ENCODE peak calls at places on chromosomes 13 and 19, in four cellular contexts. One of them, this sample, is unnamed.

GRCh38 chr19:1725100-1726064 is 27.9 kb upstream of the ONECUT3 start:
- DNase-seq in dorsolateral prefrontal cortex: peak
- DNase-seq in neural crest cell: peak
- DNase-seq in activated CD4-positive, alpha-beta T cell treated with anti-CD3 and anti-CD28 coated beads for 24 hours: peak
- DNase-seq in this sample: peak

GRCh38 chr13:30179547-30180256 is 127.6 kb downstream of the KATNAL1 start:
- DNase-seq in dorsolateral prefrontal cortex: no peak
- DNase-seq in activated CD4-positive, alpha-beta T cell treated with anti-CD3 and anti-CD28 coated beads for 24 hours: no peak
- DNase-seq in neural crest cell: no peak
- DNase-seq in this sample: no peak

GRCh38 chr19:48862827-48863226 is 5.6 kb downstream of the PLEKHA4 start:
- DNase-seq in activated CD4-positive, alpha-beta T cell treated with anti-CD3 and anti-CD28 coated beads for 24 hours: no peak
- DNase-seq in neural crest cell: no peak
- DNase-seq in dorsolateral prefrontal cortex: no peak
- DNase-seq in this sample: no peak

GRCh38 chr19:16423891-16424290 is 47.9 kb downstream of the EPS15L1 start:
- DNase-seq in activated CD4-positive, alpha-beta T cell treated with anti-CD3 and anti-CD28 coated beads for 24 hours: no peak
- DNase-seq in neural crest cell: no peak
- DNase-seq in dorsolateral prefrontal cortex: no peak
- DNase-seq in this sample: no peak

GRCh38 chr19:623974-624373 is 9.4 kb downstream of the POLRMT start:
- DNase-seq in neural crest cell: no peak
- DNase-seq in activated CD4-positive, alpha-beta T cell treated with anti-CD3 and anti-CD28 coated beads for 24 hours: no peak
- DNase-seq in dorsolateral prefrontal cortex: no peak
- DNase-seq in this sample: no peak

GRCh38 chr19:35107541-35107939 is 8.1 kb upstream of the FXYD3 start:
- DNase-seq in neural crest cell: peak
- DNase-seq in dorsolateral prefrontal cortex: peak
- DNase-seq in activated CD4-positive, alpha-beta T cell treated with anti-CD3 and anti-CD28 coated beads for 24 hours: no peak
- DNase-seq in this sample: peak

GRCh38 chr13:66689037-66689619 is 541.0 kb downstream of the PCDH9 start:
- DNase-seq in neural crest cell: no peak
- DNase-seq in activated CD4-positive, alpha-beta T cell treated with anti-CD3 and anti-CD28 coated beads for 24 hours: no peak
- DNase-seq in dorsolateral prefrontal cortex: no peak
- DNase-seq in this sample: no peak

GRCh38 chr13:25930655-25931054 is 121.2 kb downstream of the SHISA2 start:
- DNase-seq in dorsolateral prefrontal cortex: no peak
- DNase-seq in neural crest cell: no peak
- DNase-seq in activated CD4-positive, alpha-beta T cell treated with anti-CD3 and anti-CD28 coated beads for 24 hours: no peak
- DNase-seq in this sample: no peak

GRCh38 chr13:103466761-103467160 is 400.5 kb upstream of the SLC10A2 start:
- DNase-seq in activated CD4-positive, alpha-beta T cell treated with anti-CD3 and anti-CD28 coated beads for 24 hours: no peak
- DNase-seq in neural crest cell: no peak
- DNase-seq in dorsolateral prefrontal cortex: no peak
- DNase-seq in this sample: peak

GRCh38 chr13:57191667-57192066 is 24.7 kb downstream of the PRR20E start:
- DNase-seq in neural crest cell: no peak
- DNase-seq in activated CD4-positive, alpha-beta T cell treated with anti-CD3 and anti-CD28 coated beads for 24 hours: no peak
- DNase-seq in dorsolateral prefrontal cortex: no peak
- DNase-seq in this sample: no peak

GRCh38 chr13:27919299-27919933 is 384 bp upstream of the PDX1 start:
- DNase-seq in dorsolateral prefrontal cortex: no peak
- DNase-seq in neural crest cell: no peak
- DNase-seq in activated CD4-positive, alpha-beta T cell treated with anti-CD3 and anti-CD28 coated beads for 24 hours: no peak
- DNase-seq in this sample: peak

GRCh38 chr19:11013771-11014170 is 52.9 kb downstream of the SMARCA4 start:
- DNase-seq in activated CD4-positive, alpha-beta T cell treated with anti-CD3 and anti-CD28 coated beads for 24 hours: no peak
- DNase-seq in neural crest cell: no peak
- DNase-seq in dorsolateral prefrontal cortex: no peak
- DNase-seq in this sample: no peak

GRCh38 chr13:99916366-99917103 is 55.0 kb downstream of the ZIC5 start:
- DNase-seq in dorsolateral prefrontal cortex: no peak
- DNase-seq in neural crest cell: no peak
- DNase-seq in activated CD4-positive, alpha-beta T cell treated with anti-CD3 and anti-CD28 coated beads for 24 hours: no peak
- DNase-seq in this sample: peak

GRCh38 chr19:18117692-18118378 is 20.3 kb downstream of the MAST3 start:
- DNase-seq in neural crest cell: peak
- DNase-seq in activated CD4-positive, alpha-beta T cell treated with anti-CD3 and anti-CD28 coated beads for 24 hours: peak
- DNase-seq in dorsolateral prefrontal cortex: peak
- DNase-seq in this sample: peak

GRCh38 chr13:71015021-71015420 is 852.0 kb downstream of the DACH1 start:
- DNase-seq in activated CD4-positive, alpha-beta T cell treated with anti-CD3 and anti-CD28 coated beads for 24 hours: no peak
- DNase-seq in neural crest cell: no peak
- DNase-seq in dorsolateral prefrontal cortex: no peak
- DNase-seq in this sample: no peak

GRCh38 chr19:50870417-50871089 is 2.7 kb upstream of the KLK2 start:
- DNase-seq in neural crest cell: no peak
- DNase-seq in dorsolateral prefrontal cortex: no peak
- DNase-seq in activated CD4-positive, alpha-beta T cell treated with anti-CD3 and anti-CD28 coated beads for 24 hours: peak
- DNase-seq in this sample: peak

GRCh38 chr19:13817018-13817614 is 21.9 kb downstream of the ZSWIM4 start:
- DNase-seq in activated CD4-positive, alpha-beta T cell treated with anti-CD3 and anti-CD28 coated beads for 24 hours: no peak
- DNase-seq in dorsolateral prefrontal cortex: no peak
- DNase-seq in neural crest cell: no peak
- DNase-seq in this sample: no peak

GRCh38 chr13:66036024-66036614 is 1194.0 kb downstream of the PCDH9 start:
- DNase-seq in dorsolateral prefrontal cortex: no peak
- DNase-seq in neural crest cell: no peak
- DNase-seq in activated CD4-positive, alpha-beta T cell treated with anti-CD3 and anti-CD28 coated beads for 24 hours: no peak
- DNase-seq in this sample: peak

GRCh38 chr19:16524991-16525734 is 17.1 kb downstream of the CHERP start:
- DNase-seq in dorsolateral prefrontal cortex: no peak
- DNase-seq in activated CD4-positive, alpha-beta T cell treated with anti-CD3 and anti-CD28 coated beads for 24 hours: no peak
- DNase-seq in neural crest cell: no peak
- DNase-seq in this sample: no peak

GRCh38 chr19:45418812-45419211 is 4.9 kb downstream of the ERCC1 start:
- DNase-seq in neural crest cell: no peak
- DNase-seq in activated CD4-positive, alpha-beta T cell treated with anti-CD3 and anti-CD28 coated beads for 24 hours: no peak
- DNase-seq in dorsolateral prefrontal cortex: no peak
- DNase-seq in this sample: no peak

GRCh38 chr13:20960663-20961309 is 58.2 kb upstream of the XPO4 start:
- DNase-seq in activated CD4-positive, alpha-beta T cell treated with anti-CD3 and anti-CD28 coated beads for 24 hours: no peak
- DNase-seq in neural crest cell: no peak
- DNase-seq in dorsolateral prefrontal cortex: no peak
- DNase-seq in this sample: peak

GRCh38 chr13:48118025-48118424 is 23.1 kb upstream of the MED4 start:
- DNase-seq in activated CD4-positive, alpha-beta T cell treated with anti-CD3 and anti-CD28 coated beads for 24 hours: no peak
- DNase-seq in neural crest cell: no peak
- DNase-seq in dorsolateral prefrontal cortex: no peak
- DNase-seq in this sample: no peak

GRCh38 chr19:12194827-12195500 is 32.1 kb downstream of the ZNF136 start:
- DNase-seq in activated CD4-positive, alpha-beta T cell treated with anti-CD3 and anti-CD28 coated beads for 24 hours: peak
- DNase-seq in neural crest cell: no peak
- DNase-seq in dorsolateral prefrontal cortex: peak
- DNase-seq in this sample: no peak

GRCh38 chr19:13887529-13887928 is 10.6 kb downstream of the NANOS3 start:
- DNase-seq in neural crest cell: no peak
- DNase-seq in dorsolateral prefrontal cortex: no peak
- DNase-seq in activated CD4-positive, alpha-beta T cell treated with anti-CD3 and anti-CD28 coated beads for 24 hours: no peak
- DNase-seq in this sample: no peak

GRCh38 chr19:19263886-19264487 is 9.1 kb downstream of the TM6SF2 start:
- DNase-seq in dorsolateral prefrontal cortex: no peak
- DNase-seq in activated CD4-positive, alpha-beta T cell treated with anti-CD3 and anti-CD28 coated beads for 24 hours: no peak
- DNase-seq in neural crest cell: no peak
- DNase-seq in this sample: peak

GRCh38 chr19:12766051-12766521 is 9.3 kb downstream of the HOOK2 start:
- DNase-seq in neural crest cell: peak
- DNase-seq in activated CD4-positive, alpha-beta T cell treated with anti-CD3 and anti-CD28 coated beads for 24 hours: peak
- DNase-seq in dorsolateral prefrontal cortex: peak
- DNase-seq in this sample: peak

GRCh38 chr19:21698215-21698614 is 69.2 kb downstream of the ZNF100 start:
- DNase-seq in neural crest cell: no peak
- DNase-seq in activated CD4-positive, alpha-beta T cell treated with anti-CD3 and anti-CD28 coated beads for 24 hours: no peak
- DNase-seq in dorsolateral prefrontal cortex: no peak
- DNase-seq in this sample: peak

This sample was measured in HuH-7.